ENCODE peak calls at places on chromosome 1, in six cellular contexts. H is choroid plexus epithelial cell, A is cardiac fibroblast, D is uterus, M is endodermal cell, Q is K562. Z is an unnamed sample.

GRCh38 chr1:180168786-180169640 is 14.3 kb downstream of the QSOX1 start:
- DNase-seq in A (peak; percentile 54), M (peak; percentile 93), D (no peak), Q (peak; percentile 78), H (peak; percentile 65), Z (no peak)

GRCh38 chr1:43101061-43101460 is 71.0 kb downstream of the EBNA1BP2 start:
- DNase-seq in A (no peak), D (no peak), M (no peak), Q (no peak), H (no peak), Z (no peak)

GRCh38 chr1:17192394-17193221 is 12.3 kb upstream of the PADI1 start:
- DNase-seq in Q (no peak), D (no peak), H (peak; percentile 19), A (peak; percentile 41), M (peak; percentile 38), Z (no peak)

GRCh38 chr1:234955107-234955731 is 173.4 kb downstream of the TOMM20 start:
- DNase-seq in H (peak; percentile 87), Q (no peak), A (peak; percentile 61), M (no peak), D (peak; percentile 62), Z (no peak)

GRCh38 chr1:180754453-180754852 is 122.6 kb downstream of the XPR1 start:
- DNase-seq in D (no peak), A (no peak), H (no peak), M (no peak), Q (no peak), Z (no peak)

GRCh38 chr1:173868266-173869107 is at the start of gene ZBTB37:
- DNase-seq in Q (peak; percentile 99), A (no peak), H (peak; percentile 35), D (no peak), M (peak; percentile 99), Z (no peak)

GRCh38 chr1:64240209-64240608 is 36.8 kb downstream of the UBE2U start:
- DNase-seq in H (peak; percentile 63), D (no peak), M (no peak), A (peak; percentile 37), Q (no peak), Z (no peak)

GRCh38 chr1:41447995-41448770 is 36.3 kb downstream of the EDN2 start:
- DNase-seq in D (no peak), M (no peak), H (peak; percentile 40), Q (no peak), A (peak; percentile 36), Z (no peak)

GRCh38 chr1:16915627-16915973 is 6.1 kb upstream of the CROCC start:
- DNase-seq in H (peak; percentile 72), Q (no peak), D (no peak), A (peak; percentile 53), M (peak; percentile 53), Z (no peak)

GRCh38 chr1:21651214-21652042 is 17.7 kb downstream of the RAP1GAP start:
- DNase-seq in Q (peak; percentile 92), M (peak; percentile 90), H (peak; percentile 10), D (peak; percentile 33), A (no peak), Z (peak; percentile 53)

GRCh38 chr1:111615874-111616715 is 3.5 kb upstream of the RAP1A start:
- DNase-seq in D (no peak), A (peak; percentile 31), H (no peak), M (no peak), Q (no peak), Z (no peak)

GRCh38 chr1:26094076-26094669 is 17.5 kb upstream of the PDIK1L start:
- DNase-seq in Q (peak; percentile 55), D (no peak), M (peak; percentile 94), A (no peak), H (no peak), Z (no peak)

GRCh38 chr1:29683472-29683871 is 447.1 kb downstream of the PTPRU start:
- DNase-seq in M (peak; percentile 23), D (no peak), H (no peak), Q (no peak), A (no peak), Z (no peak)

GRCh38 chr1:108811611-108812010 is 45.3 kb downstream of the AKNAD1 start:
- DNase-seq in Q (no peak), M (no peak), H (no peak), D (no peak), A (no peak), Z (no peak)

GRCh38 chr1:232477728-232478127 is 152.2 kb downstream of the SIPA1L2 start:
- DNase-seq in H (peak; percentile 90), A (peak; percentile 85), M (no peak), D (no peak), Q (no peak), Z (no peak)

GRCh38 chr1:20742671-20743070 is 10.2 kb upstream of the SH2D5 start:
- DNase-seq in A (peak; percentile 24), D (no peak), M (no peak), Q (no peak), H (no peak), Z (no peak)

GRCh38 chr1:233597489-233597901 is 16.4 kb upstream of the KCNK1 start:
- DNase-seq in A (peak; percentile 5), Q (no peak), D (no peak), M (no peak), H (no peak), Z (no peak)

DNA sequence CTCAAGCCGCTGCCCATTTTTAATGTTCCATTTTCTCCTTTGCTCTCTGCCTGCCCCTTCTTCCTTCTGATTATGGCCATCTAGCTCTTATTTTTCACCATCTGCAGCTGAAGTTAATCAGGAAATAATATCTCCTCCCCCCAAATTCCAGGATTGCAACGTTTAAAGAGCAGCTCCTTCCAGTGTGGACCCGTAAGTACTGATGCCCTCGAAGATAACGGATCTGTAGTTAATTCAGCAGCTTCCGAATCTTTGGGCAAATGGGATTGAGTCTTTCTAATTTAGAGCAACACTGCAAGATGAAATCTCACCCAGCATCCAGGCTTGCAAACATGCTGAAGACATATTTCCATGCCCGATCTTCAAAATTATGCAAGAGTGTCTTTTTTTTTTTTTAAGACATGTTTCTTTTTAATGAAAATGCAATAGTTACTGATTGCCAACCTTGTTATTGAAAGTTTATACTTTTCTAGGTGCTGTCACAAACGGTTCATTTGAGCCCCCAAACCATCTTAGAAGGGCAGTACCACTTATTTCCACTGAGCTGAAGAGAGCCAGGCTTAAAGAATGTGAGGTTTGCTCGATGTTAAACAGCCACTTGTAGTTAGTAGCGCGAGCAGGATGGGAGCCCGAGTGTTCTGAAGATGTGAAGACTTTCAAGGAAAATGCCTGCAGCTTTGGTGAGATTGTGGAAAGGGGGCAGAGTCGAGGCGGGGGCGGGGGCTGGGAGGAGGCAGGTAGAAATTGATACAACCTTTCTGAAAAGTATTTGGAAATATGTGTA is 10.9 kb upstream of the RCAN3 start:
- DNase-seq in D (no peak), H (peak; percentile 21), Q (no peak), A (no peak), M (no peak), Z (no peak)
- TF ChIP-seq CTCF in D (no peak), H (no peak), Q (no peak), A (peak; percentile 2), M (peak; percentile 43), Z (no peak)

GRCh38 chr1:243254927-243255790 is at the start of gene CEP170:
- DNase-seq in H (peak; percentile 97), D (peak; percentile 93), M (peak; percentile 99), A (peak; percentile 95), Q (peak; percentile 95), Z (peak; percentile 93)

GRCh38 chr1:243254233-243254926 is 701 bp downstream of the CEP170 start:
- DNase-seq in M (peak; percentile 84), Q (peak; percentile 66), D (peak; percentile 53), H (peak; percentile 71), A (peak; percentile 76), Z (peak; percentile 78)

GRCh38 chr1:243253927-243254232 is 1.2 kb downstream of the CEP170 start:
- DNase-seq in A (no peak), D (no peak), Q (no peak), M (no peak), H (no peak), Z (no peak)

GRCh38 chr1:243251544-243251943 is 3.5 kb downstream of the CEP170 start:
- DNase-seq in D (no peak), A (peak; percentile 59), M (no peak), Q (no peak), H (no peak), Z (no peak)

DNA sequence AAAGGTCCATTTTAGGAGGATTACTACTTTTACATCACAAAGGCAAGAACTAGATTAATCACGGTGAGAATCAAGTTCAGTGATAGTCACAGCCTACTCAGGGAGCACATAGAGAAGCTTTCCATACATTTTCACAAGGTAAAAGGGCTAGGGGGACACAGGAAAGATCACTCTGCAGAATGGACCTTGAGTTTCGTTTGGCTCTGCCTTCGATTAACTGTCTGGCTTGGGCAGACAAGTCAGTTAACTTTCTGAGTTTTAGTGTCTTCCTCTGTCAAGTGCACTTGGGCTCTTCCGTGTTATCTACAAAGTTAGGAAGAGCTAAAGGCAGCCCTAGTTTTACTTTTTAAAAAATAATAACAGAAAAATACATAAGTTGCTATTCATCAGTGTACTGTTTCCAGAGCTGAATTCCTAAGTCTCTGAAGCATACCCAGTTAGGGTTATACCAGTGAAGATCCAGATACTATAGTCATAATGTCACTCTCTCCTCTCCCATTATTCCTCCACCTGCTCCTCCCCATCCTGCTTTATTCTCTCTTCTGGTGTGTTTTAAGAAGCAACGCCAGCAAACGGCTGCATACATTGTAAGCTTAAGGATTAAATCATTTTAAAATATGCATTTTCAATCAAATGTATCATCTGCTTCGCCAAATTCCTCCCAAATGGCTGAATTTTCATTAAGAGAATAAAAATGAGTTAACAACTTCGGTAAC is 1.7 kb downstream of the CEP170 start:
- DNase-seq in Q (no peak), H (no peak), A (peak; percentile 41), D (no peak), M (no peak), Z (no peak)
- H3K4me3 ChIP-seq in Q (peak overlapping the region; percentile 82), H (peak overlapping the region; percentile 89), A (peak overlapping the region; percentile 91), D (peak overlapping the region; percentile 73), M (peak overlapping the region; percentile 95), Z (peak overlapping the region; percentile 79)

GRCh38 chr1:236751385-236751784 is 43.7 kb upstream of the MTR start:
- DNase-seq in D (no peak), H (no peak), Q (no peak), A (no peak), M (no peak), Z (no peak)

GRCh38 chr1:236753964-236754363 is 41.1 kb upstream of the MTR start:
- DNase-seq in D (no peak), A (no peak), M (no peak), H (no peak), Q (peak; percentile 29), Z (no peak)

GRCh38 chr1:236754525-236755210 is 40.4 kb upstream of the MTR start:
- DNase-seq in M (no peak), A (no peak), D (no peak), H (no peak), Q (no peak), Z (no peak)

GRCh38 chr1:236751935-236752334 is 43.2 kb upstream of the MTR start:
- DNase-seq in M (no peak), D (no peak), Q (no peak), H (no peak), A (no peak), Z (no peak)

GRCh38 chr1:236753554-236753953 is 41.5 kb upstream of the MTR start:
- DNase-seq in M (peak; percentile 79), A (peak; percentile 18), D (no peak), H (peak; percentile 72), Q (peak; percentile 35), Z (no peak)
- TF ChIP-seq CTCF in M (peak; percentile 77), A (no peak), D (no peak), H (peak; percentile 55), Q (peak; percentile 71), Z (peak; percentile 35)

DNA sequence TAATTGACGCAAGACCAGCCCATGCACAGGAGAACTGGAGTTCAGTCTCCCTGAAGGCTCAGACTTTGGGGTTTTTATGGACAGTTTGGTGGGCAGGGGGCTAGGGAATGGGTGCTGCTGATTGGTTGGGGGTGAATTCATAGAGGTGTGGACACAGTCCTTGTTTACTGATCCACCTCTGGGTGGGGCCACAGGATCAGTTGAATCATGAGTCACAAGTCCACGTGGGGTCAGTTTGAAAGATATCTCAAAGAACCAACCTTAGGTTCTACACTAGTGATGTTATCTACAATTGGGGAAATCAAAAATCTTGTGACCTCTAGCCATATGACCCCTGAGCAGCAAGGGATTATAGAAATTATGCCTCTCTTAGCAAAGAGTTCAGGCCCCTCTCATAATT is 127.9 kb upstream of the L1TD1 start:
- DNase-seq in H (no peak), A (no peak), D (no peak), Q (no peak), M (no peak), Z (no peak)
- H3K4me3 ChIP-seq in H (no peak overlapping the region), A (no peak overlapping the region), D (no peak overlapping the region), Q (no peak overlapping the region), M (peak overlapping the region; percentile 61), Z (no peak overlapping the region)